ENCODE peak calls at places on chromosomes 5 and 9, in five cellular contexts. P is upper lobe of right lung; H is activated T-helper 9 cell treated with anti-CD3 and anti-CD28 coated beads, Interleukin-2, amount 50 U/mL, for 16 hours; X is NCI-H345; N is fibroblast of mammary gland. Y is an unnamed sample.

GRCh38 chr5:150787659-150788058 is 9.1 kb downstream of the SMIM3 start:
- DNase-seq in P (no peak), H (no peak), X (no peak), N (no peak), Y (no peak)

GRCh38 chr9:126453156-126453963 is 126.7 kb downstream of the MVB12B start:
- DNase-seq in P (no peak), H (no peak), X (no peak), N (no peak), Y (no peak)

GRCh38 chr9:126521089-126521488 is 92.6 kb upstream of the LMX1B start:
- DNase-seq in P (no peak), H (no peak), X (no peak), N (no peak), Y (no peak)

GRCh38 chr9:116144038-116144437 is 9.6 kb upstream of the PAPPA start:
- DNase-seq in P (no peak), H (no peak), X (no peak), N (peak), Y (no peak)

GRCh38 chr5:133746834-133747233 is 134.5 kb upstream of the FSTL4 start:
- DNase-seq in P (no peak), H (no peak), X (no peak), N (no peak), Y (no peak)

GRCh38 chr5:153081385-153081784 is 409.1 kb upstream of the GRIA1 start:
- DNase-seq in P (no peak), H (no peak), X (peak), N (peak), Y (no peak)

GRCh38 chr9:75993434-75993833 is 103.0 kb downstream of the PCSK5 start:
- DNase-seq in P (no peak), H (no peak), X (no peak), N (peak), Y (no peak)

GRCh38 chr5:172110921-172111873 is 76.8 kb downstream of the STK10 start:
- DNase-seq in P (peak), H (peak), X (no peak), N (peak), Y (peak)

GRCh38 chr9:87427851-87428506 is 69.7 kb upstream of the DAPK1 start:
- DNase-seq in P (no peak), H (no peak), X (no peak), N (no peak), Y (no peak)

GRCh38 chr9:38160613-38161215 is 91.7 kb upstream of the SHB start:
- DNase-seq in P (no peak), H (peak), X (peak), N (peak), Y (peak)